ENCODE peak calls at places on chromosomes 1 and 21, in four cellular contexts. Z is HCT116, J is GM12878, F is endothelial cell of umbilical vein. U is an unnamed sample.

GRCh38 chr1:206951318-206952105 is 5.2 kb upstream of the PIGR start:
- DNase-seq in J (no peak), F (no peak), Z (no peak), U (no peak)

GRCh38 chr21:41966341-41966833 is 12.6 kb upstream of the C2CD2 start:
- DNase-seq in F (no peak), Z (no peak), J (no peak), U (peak; percentile 20)

GRCh38 chr1:12478612-12478985 is 139.4 kb downstream of the DHRS3 start:
- DNase-seq in Z (no peak), F (no peak), J (no peak), U (no peak)

GRCh38 chr1:176691251-176692228 is 228.6 kb downstream of the PAPPA2 start:
- DNase-seq in F (peak; percentile 3), Z (peak; percentile 47), J (peak; percentile 17), U (peak; percentile 9)

GRCh38 chr21:44093761-44094160 is 13.4 kb upstream of the PWP2 start:
- DNase-seq in Z (no peak), J (no peak), F (no peak), U (no peak)

GRCh38 chr1:100927276-100927675 is 31.4 kb downstream of the SLC30A7 start:
- DNase-seq in F (no peak), Z (no peak), J (no peak), U (no peak)

GRCh38 chr21:32886339-32886738 is 114.8 kb upstream of the PAXBP1 start:
- DNase-seq in J (no peak), F (no peak), Z (no peak), U (no peak)

GRCh38 chr1:58442114-58442513 is 104.4 kb downstream of the OMA1 start:
- DNase-seq in Z (no peak), F (no peak), J (no peak), U (no peak)

GRCh38 chr1:203364013-203364730 is 13.2 kb upstream of the FMOD start:
- DNase-seq in F (no peak), Z (no peak), J (no peak), U (no peak)

GRCh38 chr1:169053196-169053595 is 53.3 kb upstream of the ATP1B1 start:
- DNase-seq in Z (no peak), F (no peak), J (no peak), U (no peak)

GRCh38 chr1:50603274-50604271 is 180.3 kb upstream of the DMRTA2 start:
- DNase-seq in F (peak; percentile 92), J (no peak), Z (peak; percentile 40), U (no peak)

GRCh38 chr1:17539526-17540254 is at the start of gene ARHGEF10L:
- DNase-seq in Z (no peak), J (no peak), F (no peak), U (no peak)

GRCh38 chr1:148263906-148264255 is 111.8 kb upstream of the NBPF11 start:
- DNase-seq in J (no peak), Z (no peak), F (no peak), U (no peak)

GRCh38 chr1:199101635-199102034 is 462.8 kb downstream of the PTPRC start:
- DNase-seq in Z (no peak), J (no peak), F (no peak), U (no peak)

GRCh38 chr1:203462878-203463277 is 12.7 kb upstream of the PRELP start:
- DNase-seq in J (no peak), F (no peak), Z (no peak), U (no peak)

GRCh38 chr1:229171934-229172333 is 99.0 kb upstream of the RAB4A start:
- DNase-seq in J (no peak), F (no peak), Z (no peak), U (no peak)
- TF ChIP-seq MAX in J (no peak), F (no peak), Z (no peak), U (no peak)

GRCh38 chr1:227944066-227944930 is 3.4 kb downstream of the WNT9A start:
- DNase-seq in F (no peak), Z (no peak), J (no peak), U (no peak)

GRCh38 chr1:227945891-227946623 is 1.7 kb downstream of the WNT9A start:
- DNase-seq in Z (peak; percentile 77), J (no peak), F (peak; percentile 91), U (no peak)

GRCh38 chr1:227946624-227947424 is 908 bp downstream of the WNT9A start:
- DNase-seq in J (no peak), Z (peak; percentile 72), F (no peak), U (no peak)

GRCh38 chr1:227943354-227943753 is 4.4 kb downstream of the WNT9A start:
- DNase-seq in Z (no peak), F (no peak), J (no peak), U (no peak)

DNA sequence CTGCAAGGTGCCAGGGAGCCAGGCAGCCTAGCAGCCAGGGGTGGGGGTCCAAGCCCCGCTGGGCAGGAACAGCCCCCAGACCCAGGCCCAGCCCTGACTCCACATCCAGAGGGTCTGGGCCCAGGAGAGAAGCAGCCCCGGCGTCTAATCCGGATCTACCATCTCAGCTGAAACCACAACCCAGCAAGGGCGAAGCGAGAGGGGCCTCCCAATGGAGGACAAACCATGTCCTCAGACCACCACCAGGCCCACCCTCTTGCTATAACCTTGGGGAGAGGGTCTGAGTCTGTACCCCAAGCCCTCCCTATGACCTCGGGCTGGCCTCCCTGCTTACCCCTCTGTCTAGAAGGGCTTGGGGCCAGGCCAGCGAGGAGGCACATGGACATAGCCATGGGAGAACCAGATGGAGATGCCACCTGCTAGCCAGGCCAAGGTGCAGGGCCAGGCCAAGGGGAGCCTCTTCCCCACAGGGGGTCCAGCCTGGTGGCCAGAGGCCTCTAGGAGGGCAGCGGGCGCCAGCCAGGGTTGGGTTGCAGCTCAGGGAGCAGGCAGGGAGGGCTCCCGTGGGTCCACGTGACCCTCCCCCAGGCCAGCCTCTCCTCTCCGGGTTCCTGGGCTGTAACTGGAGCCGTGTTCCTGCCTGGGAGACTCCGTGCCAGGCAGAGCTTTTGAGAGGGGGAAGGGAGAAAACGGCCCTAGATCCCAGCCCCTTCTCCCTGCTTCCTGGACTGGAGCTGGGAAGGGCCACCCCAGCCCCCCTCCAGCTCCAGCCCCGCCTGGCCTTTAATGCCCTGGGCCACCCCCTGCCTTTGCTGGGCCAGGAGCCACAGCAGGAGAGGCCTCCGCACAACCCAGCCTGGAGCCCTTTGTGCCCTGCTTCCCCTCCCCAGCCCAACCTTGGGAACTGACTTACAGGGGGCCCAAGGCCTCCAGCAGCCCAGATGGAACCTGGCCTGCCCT is 2.5 kb downstream of the WNT9A start:
- DNase-seq in Z (no peak), F (no peak), J (no peak), U (no peak)
- TF ChIP-seq POLR2AphosphoS5 in Z (no peak), F (no peak), J (no peak), U (no peak)

DNA sequence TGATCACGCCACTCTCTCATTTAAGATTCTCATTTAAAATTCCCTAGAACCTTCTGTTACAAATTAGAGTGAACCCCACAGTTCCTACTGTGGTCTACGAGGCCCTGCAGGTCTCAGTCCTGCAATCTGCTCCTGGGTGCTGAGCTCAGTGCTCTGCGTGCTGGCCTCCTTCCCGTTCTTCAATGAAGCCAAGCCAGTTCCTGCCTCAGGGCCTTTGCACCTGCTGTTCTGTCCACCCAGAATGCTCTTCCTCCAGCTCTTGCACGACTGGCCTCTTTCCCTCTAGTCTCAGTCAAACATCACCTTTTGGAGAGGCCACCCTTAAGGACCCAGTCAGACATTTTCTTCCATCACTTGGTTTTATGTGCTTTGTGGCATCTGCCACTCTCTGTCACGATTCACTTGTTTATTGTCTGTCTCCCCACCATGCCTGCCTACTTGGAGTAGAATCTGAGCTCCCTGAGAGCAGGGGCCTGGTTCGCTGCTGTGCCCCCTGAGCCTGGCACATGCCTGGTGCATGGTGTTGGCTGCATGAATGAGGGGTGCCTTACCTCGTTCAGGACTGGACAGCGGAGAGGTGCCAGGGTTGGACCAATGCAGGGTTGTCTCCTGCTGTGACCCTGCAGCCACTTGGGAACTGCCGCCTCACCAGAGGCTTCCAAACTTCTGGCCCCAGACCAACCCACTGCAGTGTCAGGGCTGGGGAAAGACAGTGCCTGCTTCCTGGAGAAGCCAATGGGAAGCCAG is 9.7 kb upstream of the H6PD start:
- DNase-seq in F (no peak), J (no peak), Z (no peak), U (no peak)
- TF ChIP-seq MAX in F (no peak), J (no peak), Z (no peak), U (no peak)

GRCh38 chr1:7285856-7286454 is 485.1 kb upstream of the VAMP3 start:
- DNase-seq in F (no peak), Z (no peak), J (no peak), U (peak; percentile 23)

GRCh38 chr1:7290971-7291970 is 479.8 kb upstream of the VAMP3 start:
- DNase-seq in F (no peak), J (no peak), Z (no peak), U (peak; percentile 37)

GRCh38 chr1:7289694-7290093 is 481.4 kb upstream of the VAMP3 start:
- DNase-seq in F (no peak), J (no peak), Z (no peak), U (no peak)

GRCh38 chr1:7287013-7287412 is 484.1 kb upstream of the VAMP3 start:
- DNase-seq in J (no peak), Z (no peak), F (no peak), U (peak; percentile 45)

GRCh38 chr1:7288992-7289391 is 482.1 kb upstream of the VAMP3 start:
- DNase-seq in Z (no peak), J (no peak), F (no peak), U (no peak)
- TF ChIP-seq POLR2AphosphoS5 in Z (no peak), J (no peak), F (no peak), U (no peak)

DNA sequence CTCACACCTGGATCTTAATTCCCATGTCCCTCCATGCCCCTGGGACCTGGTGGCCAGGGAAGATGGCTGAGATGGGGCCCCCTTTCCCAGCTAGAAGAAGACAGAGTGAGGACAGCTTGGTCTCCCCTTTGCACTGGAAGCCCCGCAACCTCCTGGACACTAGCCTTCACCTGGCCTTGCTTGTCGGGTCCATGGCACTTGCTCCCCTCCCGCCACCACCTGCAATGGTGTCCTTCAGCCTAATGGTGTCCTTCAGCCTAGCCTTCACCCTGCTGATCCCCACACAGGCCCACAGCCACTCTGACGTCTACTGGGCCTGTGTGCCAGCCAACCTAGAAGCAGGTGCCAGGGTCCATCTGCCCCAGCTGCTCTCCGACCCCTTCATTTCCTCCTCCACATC is 45.9 kb upstream of the EDN2 start:
- DNase-seq in F (no peak), J (no peak), Z (no peak), U (no peak)
- TF ChIP-seq MAX in F (no peak), J (no peak), Z (no peak), U (no peak)

GRCh38 chr1:1551524-1552262 is 11.3 kb upstream of the TMEM240 start:
- DNase-seq in J (no peak), F (no peak), Z (no peak), U (no peak)

GRCh38 chr1:1550087-1550486 is 9.7 kb upstream of the TMEM240 start:
- DNase-seq in F (no peak), J (no peak), Z (no peak), U (no peak)

GRCh38 chr1:1552263-1552639 is 11.8 kb upstream of the TMEM240 start:
- DNase-seq in J (no peak), F (no peak), Z (no peak), U (no peak)

GRCh38 chr1:1548591-1548990 is 8.2 kb upstream of the TMEM240 start:
- DNase-seq in F (no peak), Z (no peak), J (no peak), U (no peak)

GRCh38 chr1:1550591-1551432 is 10.4 kb upstream of the TMEM240 start:
- DNase-seq in Z (no peak), J (no peak), F (no peak), U (no peak)
- TF ChIP-seq POLR2AphosphoS5 in Z (no peak), J (no peak), F (no peak), U (no peak)